ENCODE peak calls at places on chromosomes 11 and 22, in ten cellular contexts. X is lower lobe of right lung, Z is adrenal gland, N is cardiac muscle cell, R is fibroblast of lung, Y is HepG2, W is tibial nerve, G is MM.1S, F is prostate gland, A is tibial artery. J is an unnamed sample. For H3K4me1, the result is how much of the 10 kb centered on the place peaks cover.

GRCh38 chr22:32623943-32624342 is 149.3 kb downstream of the FBXO7 start:
- DNase-seq in X (no peak), Z (peak), N (no peak), R (peak), Y (peak), W (peak), G (no peak), F (peak), A (peak), J (no peak)

GRCh38 chr11:76269247-76269646 is 62.9 kb upstream of the WNT11 start:
- DNase-seq in X (no peak), Z (peak), N (no peak), R (no peak), Y (no peak), W (peak), G (no peak), F (no peak), A (peak), J (no peak)

GRCh38 chr11:108666373-108666772 is 1.5 kb downstream of the DDX10 start:
- DNase-seq in X (no peak), Z (no peak), N (no peak), R (peak), Y (peak), W (no peak), G (no peak), F (no peak), A (no peak), J (no peak)

GRCh38 chr22:47328550-47329243 is 566.2 kb downstream of the TBC1D22A start:
- DNase-seq in X (no peak), Z (peak), N (no peak), R (peak), Y (peak), W (peak), G (no peak), F (no peak), A (peak), J (peak)

GRCh38 chr22:45638834-45639746 is 32.5 kb upstream of the ATXN10 start:
- DNase-seq in X (peak), Z (no peak), N (no peak), R (peak), Y (peak), W (peak), G (no peak), F (no peak), A (peak), J (no peak)

GRCh38 chr11:45833761-45834160 is 13.5 kb upstream of the CRY2 start:
- DNase-seq in X (no peak), Z (no peak), N (no peak), R (no peak), Y (no peak), W (no peak), G (no peak), F (no peak), A (no peak), J (no peak)

GRCh38 chr11:131978351-131978750 is 607.9 kb downstream of the NTM start:
- DNase-seq in X (no peak), Z (no peak), N (no peak), R (peak), Y (no peak), W (no peak), G (no peak), F (no peak), A (no peak), J (no peak)

GRCh38 chr11:45751430-45751829 is 53.5 kb upstream of the SLC35C1 start:
- DNase-seq in X (no peak), Z (no peak), N (no peak), R (no peak), Y (no peak), W (no peak), G (no peak), F (no peak), A (no peak), J (no peak)

GRCh38 chr11:65574963-65575567 is 788 bp upstream of the EHBP1L1 start:
- DNase-seq in X (no peak), Z (peak), N (no peak), R (no peak), Y (no peak), W (no peak), G (peak), F (no peak), A (no peak), J (no peak)

GRCh38 chr11:117610901-117611300 is 186.1 kb downstream of the DSCAML1 start:
- DNase-seq in X (no peak), Z (no peak), N (no peak), R (peak), Y (no peak), W (no peak), G (no peak), F (no peak), A (no peak), J (no peak)

GRCh38 chr22:24155597-24156145 is 25.6 kb upstream of the SUSD2 start:
- DNase-seq in X (peak), Z (peak), N (peak), R (peak), Y (peak), W (peak), G (peak), F (peak), A (peak), J (peak)

GRCh38 chr22:24156915-24157782 is 24.1 kb upstream of the SUSD2 start:
- DNase-seq in X (peak), Z (peak), N (peak), R (peak), Y (peak), W (peak), G (peak), F (peak), A (peak), J (peak)

GRCh38 chr22:24157783-24158170 is 23.5 kb upstream of the SUSD2 start:
- DNase-seq in X (no peak), Z (no peak), N (no peak), R (peak), Y (no peak), W (no peak), G (no peak), F (no peak), A (peak), J (no peak)

GRCh38 chr22:24154826-24155225 is 26.5 kb upstream of the SUSD2 start:
- DNase-seq in X (no peak), Z (no peak), N (no peak), R (no peak), Y (no peak), W (no peak), G (no peak), F (no peak), A (no peak), J (no peak)

DNA sequence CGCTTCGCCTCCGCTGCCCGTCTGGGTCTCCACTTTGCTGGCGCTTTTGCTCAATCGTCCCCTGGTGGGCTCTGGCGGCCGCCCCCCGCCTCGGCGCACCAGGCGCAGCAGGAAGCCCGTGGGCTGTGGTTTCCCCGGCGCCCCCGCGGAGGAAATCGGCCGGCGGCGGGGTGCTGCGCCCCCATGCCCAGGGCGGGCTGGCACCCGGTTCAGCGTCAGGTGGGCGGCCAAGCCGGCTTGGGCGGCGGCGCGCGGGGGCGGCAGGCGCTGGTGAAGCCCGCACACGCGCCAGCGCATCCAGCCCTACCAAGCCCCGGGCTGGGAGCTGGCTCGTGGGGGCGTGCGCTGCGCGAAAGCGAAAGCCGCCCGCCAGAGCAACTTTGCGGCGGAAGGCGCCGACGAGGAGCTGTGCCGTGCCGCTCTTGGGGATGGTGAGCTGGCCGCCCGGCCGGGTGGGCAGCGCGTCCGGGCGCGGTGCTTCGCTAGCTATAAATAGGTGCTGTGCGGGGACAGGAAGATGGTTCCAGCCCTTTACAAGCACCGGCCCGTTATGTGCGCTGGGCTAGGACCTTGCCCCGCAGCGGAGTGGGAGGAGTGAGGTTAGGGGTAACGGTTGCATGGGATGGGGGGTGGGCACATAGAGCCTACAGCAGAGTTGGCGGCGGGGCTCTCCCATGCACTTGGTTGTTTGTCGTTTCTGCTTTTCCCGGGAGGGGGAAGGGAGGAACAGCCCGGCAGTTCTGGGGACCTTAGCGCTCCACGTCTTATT is 25.0 kb upstream of the SUSD2 start:
- DNase-seq in X (peak), Z (no peak), N (peak), R (peak), Y (no peak), W (no peak), G (peak), F (no peak), A (no peak), J (peak)
- TF ChIP-seq CTCF in X (no peak), Z (no peak), N (no peak), R (no peak), Y (no peak), W (no peak), G (no peak), F (no peak), A (no peak), J (no peak)

GRCh38 chr22:20773793-20774212 is at the start of gene SERPIND1:
- DNase-seq in X (no peak), Z (no peak), N (peak), R (no peak), Y (peak), W (no peak), G (no peak), F (no peak), A (no peak), J (no peak)
- H3K4me3 ChIP-seq in X (no peak), Z (no peak), N (no peak), R (no peak), Y (peak), W (no peak), G (no peak), F (no peak), A (no peak), J (no peak)

GRCh38 chr22:23240639-23241389 is 60.5 kb downstream of the BCR start:
- DNase-seq in X (no peak), Z (no peak), N (no peak), R (no peak), Y (no peak), W (no peak), G (no peak), F (no peak), A (no peak), J (no peak)

GRCh38 chr22:23243006-23243573 is 62.8 kb downstream of the BCR start:
- DNase-seq in X (no peak), Z (no peak), N (peak), R (peak), Y (no peak), W (no peak), G (no peak), F (no peak), A (no peak), J (no peak)

GRCh38 chr22:23243859-23244689 is 63.8 kb downstream of the BCR start:
- DNase-seq in X (no peak), Z (no peak), N (no peak), R (no peak), Y (no peak), W (no peak), G (no peak), F (no peak), A (no peak), J (no peak)

GRCh38 chr22:23241562-23242472 is 61.5 kb downstream of the BCR start:
- DNase-seq in X (no peak), Z (no peak), N (no peak), R (no peak), Y (no peak), W (no peak), G (no peak), F (no peak), A (no peak), J (no peak)

GRCh38 chr22:23242473-23243001 is 62.2 kb downstream of the BCR start:
- DNase-seq in X (no peak), Z (no peak), N (peak), R (peak), Y (no peak), W (no peak), G (no peak), F (no peak), A (no peak), J (no peak)
- H3K4me1 ChIP-seq in X (under half), Z (under half), N (under half), R (under half), Y (under half), W (half or more), G (under half), F (under half), A (under half), J (under half)

GRCh38 chr22:36873614-36874308 is 13.0 kb downstream of the NCF4 start:
- DNase-seq in X (peak), Z (peak), N (peak), R (peak), Y (peak), W (peak), G (peak), F (peak), A (peak), J (peak)
- TF ChIP-seq CTCF in X (peak), Z (peak), N (peak), R (peak), Y (peak), W (no peak), G (peak), F (peak), A (no peak), J (peak)